ENCODE peak calls at places on chromosomes 2 and 18, in nine cellular contexts. L is esophagus squamous epithelium; G is thyroid gland; K is tibial nerve; M is endothelial cell of umbilical vein; C is lung; U is ovary; N is CD8-positive, alpha-beta memory T cell; A is CD8-positive, alpha-beta T cell. T is an unnamed sample. For H3K4me1, the result is how much of the 10 kb centered on the place peaks cover.

GRCh38 chr18:79728931-79729586 is 49.5 kb downstream of the CTDP1 start:
- DNase-seq in L (no peak), G (no peak), K (no peak), M (no peak), C (no peak), U (no peak), N (peak), A (no peak), T (no peak)

GRCh38 chr2:147860009-147860408 is 15.2 kb downstream of the ACVR2A start:
- DNase-seq in L (no peak), G (no peak), K (no peak), M (no peak), C (no peak), U (no peak), N (no peak), A (no peak), T (no peak)

GRCh38 chr2:149329068-149329467 is 1.3 kb upstream of the LYPD6 start:
- DNase-seq in L (no peak), G (no peak), K (no peak), M (peak), C (no peak), U (no peak), N (no peak), A (no peak), T (no peak)

GRCh38 chr2:216113572-216113971 is 4.4 kb downstream of the XRCC5 start:
- DNase-seq in L (no peak), G (no peak), K (no peak), M (no peak), C (no peak), U (no peak), N (no peak), A (no peak), T (no peak)

GRCh38 chr2:206457188-206457634 is 13.9 kb downstream of the ADAM23 start:
- DNase-seq in L (no peak), G (no peak), K (no peak), M (no peak), C (no peak), U (no peak), N (no peak), A (no peak), T (no peak)

GRCh38 chr2:64537991-64538390 is 13.9 kb downstream of the AFTPH start:
- DNase-seq in L (no peak), G (no peak), K (no peak), M (peak), C (no peak), U (no peak), N (no peak), A (no peak), T (no peak)

GRCh38 chr2:231917280-231918088 is 8.7 kb downstream of the NPPC start:
- DNase-seq in L (no peak), G (peak), K (no peak), M (no peak), C (no peak), U (no peak), N (no peak), A (no peak), T (no peak)

GRCh38 chr2:23584054-23584745 is 199.2 kb downstream of the KLHL29 start:
- DNase-seq in L (no peak), G (no peak), K (no peak), M (no peak), C (no peak), U (no peak), N (peak), A (no peak), T (no peak)

GRCh38 chr18:74375999-74376398 is 60.4 kb downstream of the C18orf63 start:
- DNase-seq in L (no peak), G (no peak), K (no peak), M (no peak), C (peak), U (no peak), N (no peak), A (no peak), T (no peak)

GRCh38 chr18:66046025-66046602 is 295.3 kb downstream of the CDH7 start:
- DNase-seq in L (no peak), G (no peak), K (no peak), M (no peak), C (no peak), U (no peak), N (no peak), A (no peak), T (no peak)

GRCh38 chr18:62778976-62779869 is 63.9 kb downstream of the PHLPP1 start:
- DNase-seq in L (no peak), G (no peak), K (no peak), M (no peak), C (no peak), U (no peak), N (no peak), A (no peak), T (peak)

GRCh38 chr2:218885981-218886447 is 5.4 kb downstream of the WNT10A start:
- DNase-seq in L (no peak), G (no peak), K (no peak), M (no peak), C (no peak), U (no peak), N (no peak), A (no peak), T (no peak)

GRCh38 chr2:106885326-106885725 is 641 bp downstream of the ST6GAL2 start:
- DNase-seq in L (no peak), G (peak), K (no peak), M (no peak), C (no peak), U (no peak), N (no peak), A (no peak), T (peak)

GRCh38 chr2:39411186-39411944 is 25.7 kb downstream of the MAP4K3 start:
- DNase-seq in L (no peak), G (no peak), K (no peak), M (peak), C (no peak), U (no peak), N (no peak), A (no peak), T (peak)

GRCh38 chr2:221635949-221636348 is 63.8 kb upstream of the EPHA4 start:
- DNase-seq in L (no peak), G (peak), K (no peak), M (no peak), C (peak), U (no peak), N (no peak), A (no peak), T (no peak)

DNA sequence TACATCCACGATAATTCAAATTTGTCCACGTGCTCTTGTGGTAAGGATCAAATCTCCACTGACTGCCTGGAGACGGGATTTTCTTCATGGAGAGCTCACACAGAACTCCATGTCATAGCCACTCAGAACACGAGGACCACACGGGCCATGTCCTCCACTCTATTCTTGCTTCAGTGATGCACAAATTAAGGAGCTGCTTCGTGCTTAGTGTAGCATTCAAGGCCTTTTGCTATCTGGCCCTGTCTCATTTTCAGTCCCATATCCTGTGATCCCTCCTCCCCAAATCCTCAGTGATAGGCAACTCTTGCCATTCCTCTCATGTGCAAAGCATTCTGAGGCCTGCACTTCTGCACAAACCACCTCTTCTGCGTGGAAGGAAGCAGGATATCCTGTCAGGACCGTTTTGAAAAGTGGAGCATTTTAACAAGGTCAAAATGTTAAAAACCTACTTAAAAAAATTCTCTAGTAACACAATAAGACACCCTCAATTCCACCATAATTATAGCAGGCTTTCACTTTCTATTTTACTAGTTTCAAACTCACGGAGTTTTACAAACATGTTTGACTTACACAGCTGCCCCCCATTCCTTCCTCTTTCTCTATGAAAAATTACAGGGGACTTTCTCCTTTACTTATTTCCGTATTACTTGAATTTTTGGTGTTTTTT is 35.2 kb downstream of the ST3GAL5 start:
- DNase-seq in L (no peak), G (peak), K (no peak), M (peak), C (no peak), U (no peak), N (peak), A (peak), T (no peak)
- H3K4me3 ChIP-seq in L (no peak), G (no peak), K (no peak), M (no peak), C (no peak), U (no peak), N (peak), A (peak), T (no peak)

DNA sequence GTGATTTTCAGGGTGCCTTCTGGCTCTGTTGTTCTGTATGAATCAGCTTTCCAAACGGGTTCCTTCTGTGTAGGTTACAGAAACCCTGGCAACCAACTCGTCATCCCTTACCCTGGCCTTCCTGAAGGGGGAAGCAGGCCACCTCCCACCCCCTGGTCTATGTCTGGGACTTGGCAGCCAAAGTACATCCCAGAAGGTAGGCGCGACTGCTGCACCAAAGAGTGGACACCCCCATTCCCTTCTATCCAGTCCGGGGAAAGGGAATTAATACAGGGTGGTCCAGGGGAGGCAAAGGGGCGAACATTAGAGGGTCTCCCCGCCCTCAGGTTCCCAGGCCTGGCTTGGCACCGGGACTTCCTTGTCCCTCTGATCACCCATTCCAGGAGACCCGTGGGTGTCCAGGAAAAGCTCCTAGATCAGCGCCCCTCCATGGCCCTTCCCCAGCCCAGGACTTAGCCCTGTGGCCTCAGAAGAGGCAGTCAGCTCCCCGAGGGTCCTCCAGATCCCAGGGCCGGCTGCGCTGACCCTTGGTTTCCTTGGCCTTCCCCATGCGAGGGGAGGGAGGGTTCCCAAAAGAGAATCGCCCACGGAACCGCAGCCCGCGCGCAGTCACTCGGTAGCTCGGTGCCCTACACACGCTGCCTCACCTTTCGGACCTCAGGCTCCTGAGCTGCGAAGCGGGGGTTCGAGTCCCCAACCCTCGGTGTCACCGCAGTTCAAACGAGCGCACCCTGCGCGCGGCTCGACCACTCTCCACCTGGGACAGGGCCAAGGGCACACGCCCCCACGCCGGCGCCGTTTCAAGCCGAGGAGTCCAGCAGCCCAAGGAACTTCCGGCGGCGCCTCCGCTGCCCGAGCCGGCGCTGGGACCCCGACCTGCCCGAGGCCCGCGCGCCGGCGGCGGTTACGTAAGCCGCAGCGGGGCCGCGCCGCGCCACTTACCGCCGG is at the start of gene PER2:
- DNase-seq in L (peak), G (peak), K (no peak), M (peak), C (peak), U (peak), N (peak), A (no peak), T (peak)
- H3K4me1 ChIP-seq in L (half or more), G (half or more), K (under half), M (under half), C (under half), U (under half), N (under half), A (under half), T (under half)

DNA sequence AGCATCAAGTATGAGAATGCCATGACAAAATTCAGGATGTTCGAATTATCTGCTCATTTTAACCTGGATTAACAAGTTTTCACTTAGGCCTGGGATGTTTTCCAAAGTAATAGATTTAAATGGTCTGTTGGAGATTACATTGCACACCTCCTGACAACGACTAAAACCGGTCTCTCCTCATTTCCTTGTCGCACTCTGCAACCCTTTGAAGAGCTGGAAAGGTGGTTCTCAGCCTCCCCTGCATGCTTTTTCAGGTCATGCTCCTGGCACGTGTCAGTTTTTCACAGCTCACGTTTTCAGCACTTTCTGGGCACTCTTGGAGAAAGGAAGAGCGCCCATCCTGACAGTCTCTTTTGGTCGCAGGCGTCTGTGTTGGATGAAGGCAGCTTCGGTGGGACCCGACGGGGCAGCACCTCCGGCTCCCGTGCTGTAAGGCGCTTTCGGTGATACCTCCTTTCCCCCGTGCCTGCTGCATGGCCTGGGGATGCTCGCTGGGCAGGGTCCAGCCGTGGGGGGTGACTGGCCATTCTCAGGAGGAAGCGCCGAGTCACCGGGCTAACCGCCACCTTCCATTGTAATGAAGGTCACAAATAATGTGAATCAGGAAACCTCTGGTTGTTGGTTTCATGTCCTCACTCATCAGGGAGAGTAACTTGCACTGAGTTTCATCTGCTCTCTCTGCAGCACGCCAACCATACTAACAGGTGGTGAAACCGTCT is 63.5 kb upstream of the RBM44 start:
- DNase-seq in L (no peak), G (peak), K (no peak), M (peak), C (no peak), U (no peak), N (no peak), A (no peak), T (no peak)
- H3K27ac ChIP-seq in L (peak), G (peak), K (no peak), M (no peak), C (peak), U (no peak), N (no peak), A (no peak), T (no peak)

DNA sequence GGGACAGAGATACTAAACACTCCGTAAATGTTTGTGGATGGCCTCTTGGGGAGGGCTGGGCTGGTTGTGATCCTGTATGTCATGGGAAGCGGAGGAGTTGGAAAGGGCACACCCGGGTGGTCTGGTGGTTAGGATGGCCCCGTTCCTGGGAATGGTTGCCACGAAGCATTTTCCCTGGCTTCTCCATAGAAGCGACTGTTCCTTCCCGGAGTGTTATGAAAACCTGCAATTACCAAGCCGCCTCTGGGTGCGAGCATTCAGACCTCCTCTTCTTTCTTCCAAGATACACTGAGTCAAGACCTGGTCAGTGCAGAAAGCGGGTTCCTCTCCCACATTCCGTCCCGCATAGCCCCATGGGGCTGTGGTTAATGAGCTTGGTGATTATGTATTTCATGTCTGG is 197.0 kb downstream of the CTIF start:
- DNase-seq in L (no peak), G (no peak), K (no peak), M (no peak), C (no peak), U (no peak), N (no peak), A (no peak), T (no peak)
- H3K4me3 ChIP-seq in L (no peak), G (no peak), K (no peak), M (no peak), C (no peak), U (no peak), N (no peak), A (no peak), T (no peak)

T was measured in cardiac muscle cell.